ENCODE peak calls at places on chromosome 21, in nine cellular contexts. G is H9; I is activated CD4-positive, alpha-beta T cell treated with anti-CD3 and anti-CD28 coated beads for 24 hours; D is ELR; X is effector memory CD4-positive, alpha-beta T cell; R is skeletal muscle cell; K is CD4-positive, CD25-positive, alpha-beta regulatory T cell; A is GM03348; M is GM12865. B is an unnamed sample.

GRCh38 chr21:35990609-35991008 is 69.7 kb downstream of the SETD4 start:
- DNase-seq in G (no peak), I (no peak), D (no peak), X (no peak), R (no peak), K (no peak), A (no peak), M (no peak), B (no peak)

GRCh38 chr21:38861989-38862683 is 56.4 kb downstream of the ETS2 start:
- DNase-seq in G (no peak), I (no peak), D (no peak), X (no peak), R (no peak), K (peak), A (no peak), M (peak), B (no peak)

GRCh38 chr21:44379991-44380865 is 26.8 kb downstream of the TRPM2 start:
- DNase-seq in G (no peak), I (no peak), D (no peak), X (no peak), R (no peak), K (no peak), A (no peak), M (no peak), B (no peak)

GRCh38 chr21:35504277-35504676 is 455.2 kb upstream of the RUNX1 start:
- DNase-seq in G (no peak), I (no peak), D (no peak), X (no peak), R (no peak), K (peak), A (no peak), M (no peak), B (no peak)

GRCh38 chr21:24450119-24450518 is 1157.2 kb downstream of the MRPL39 start:
- DNase-seq in G (no peak), I (no peak), D (no peak), X (no peak), R (no peak), K (no peak), A (no peak), M (no peak), B (no peak)

GRCh38 chr21:34280389-34280795 is 83.4 kb upstream of the KCNE2 start:
- DNase-seq in G (no peak), I (no peak), D (no peak), X (no peak), R (peak), K (no peak), A (peak), M (no peak), B (no peak)

GRCh38 chr21:25039461-25040380 is 567.6 kb downstream of the MRPL39 start:
- DNase-seq in G (no peak), I (no peak), D (peak), X (no peak), R (no peak), K (no peak), A (no peak), M (peak), B (no peak)

GRCh38 chr21:33022828-33023573 is 2.7 kb upstream of the OLIG2 start:
- DNase-seq in G (peak), I (no peak), D (no peak), X (no peak), R (no peak), K (no peak), A (no peak), M (no peak), B (no peak)

GRCh38 chr21:31316488-31317169 is 27.4 kb downstream of the TIAM1 start:
- DNase-seq in G (no peak), I (no peak), D (peak), X (no peak), R (no peak), K (no peak), A (no peak), M (no peak), B (no peak)

GRCh38 chr21:24045775-24046215 is 1561.5 kb downstream of the MRPL39 start:
- DNase-seq in G (no peak), I (no peak), D (peak), X (no peak), R (peak), K (peak), A (no peak), M (peak), B (peak)

B was measured in retinal pigment epithelial cell.